ENCODE peak calls at places on chromosome 18, in four cellular contexts. One of them, this sample, is unnamed.

GRCh38 chr18:28794459-28795245 is 617.7 kb upstream of the CDH2 start:
- DNase-seq in K562: no peak
- DNase-seq in GM12878: no peak
- DNase-seq in H1: no peak
- DNase-seq in this sample: no peak

GRCh38 chr18:59140287-59140885 is 702 bp downstream of the SEC11C start:
- DNase-seq in K562: peak; percentile 26
- DNase-seq in GM12878: no peak
- DNase-seq in H1: no peak
- DNase-seq in this sample: peak; percentile 32

GRCh38 chr18:78892201-78892600 is 87.4 kb upstream of the SALL3 start:
- DNase-seq in K562: no peak
- DNase-seq in GM12878: no peak
- DNase-seq in H1: no peak
- DNase-seq in this sample: no peak

GRCh38 chr18:46596119-46596518 is 60.9 kb downstream of the LOXHD1 start:
- DNase-seq in K562: no peak
- DNase-seq in GM12878: no peak
- DNase-seq in H1: no peak
- DNase-seq in this sample: no peak

GRCh38 chr18:70454705-70455322 is 166.0 kb downstream of the SOCS6 start:
- DNase-seq in K562: peak; percentile 48
- DNase-seq in GM12878: no peak
- DNase-seq in H1: no peak
- DNase-seq in this sample: peak; percentile 60

GRCh38 chr18:55479656-55480420 is 108.2 kb downstream of the TCF4 start:
- DNase-seq in K562: no peak
- DNase-seq in GM12878: no peak
- DNase-seq in H1: no peak
- DNase-seq in this sample: no peak

GRCh38 chr18:77223221-77223639 is 26.4 kb upstream of the GALR1 start:
- DNase-seq in K562: no peak
- DNase-seq in GM12878: no peak
- DNase-seq in H1: no peak
- DNase-seq in this sample: no peak

GRCh38 chr18:4318311-4318710 is 136.8 kb downstream of the DLGAP1 start:
- DNase-seq in K562: no peak
- DNase-seq in GM12878: no peak
- DNase-seq in H1: no peak
- DNase-seq in this sample: no peak

GRCh38 chr18:53567935-53568574 is 656.4 kb downstream of the MBD2 start:
- DNase-seq in K562: no peak
- DNase-seq in GM12878: no peak
- DNase-seq in H1: peak; percentile 45
- DNase-seq in this sample: peak; percentile 29

GRCh38 chr18:52069201-52069600 is 270.8 kb upstream of the DCC start:
- DNase-seq in K562: no peak
- DNase-seq in GM12878: no peak
- DNase-seq in H1: no peak
- DNase-seq in this sample: no peak

GRCh38 chr18:55102508-55102907 is 143.2 kb upstream of the CCDC68 start:
- DNase-seq in K562: no peak
- DNase-seq in GM12878: no peak
- DNase-seq in H1: no peak
- DNase-seq in this sample: no peak

GRCh38 chr18:58640428-58640805 is 11.5 kb upstream of the ALPK2 start:
- DNase-seq in K562: no peak
- DNase-seq in GM12878: no peak
- DNase-seq in H1: no peak
- DNase-seq in this sample: no peak

GRCh38 chr18:6624729-6625308 is 104.7 kb upstream of the ARHGAP28 start:
- DNase-seq in K562: no peak
- DNase-seq in GM12878: no peak
- DNase-seq in H1: no peak
- DNase-seq in this sample: no peak

DNA sequence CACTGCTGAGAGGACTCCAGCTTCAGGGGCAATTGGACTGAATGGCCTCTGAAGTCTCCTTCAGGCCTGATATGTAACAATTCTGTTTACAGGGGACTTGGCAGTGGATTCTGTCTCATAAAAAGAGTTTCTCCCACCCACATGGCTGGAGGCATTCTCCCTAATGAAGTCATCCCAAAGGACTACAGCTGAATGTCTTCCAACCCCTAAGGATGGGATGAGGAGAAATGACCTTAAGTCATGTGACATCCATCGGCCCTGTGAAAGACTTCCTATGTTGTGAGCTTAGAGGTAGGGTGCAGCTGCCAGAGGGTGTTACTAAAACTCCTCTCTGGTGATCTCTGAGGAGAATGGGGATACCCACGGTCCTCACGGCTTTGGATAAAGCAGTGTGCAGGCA is 27.0 kb upstream of the SLC14A2 start:
- DNase-seq in K562: no peak
- DNase-seq in GM12878: no peak
- DNase-seq in H1: no peak
- DNase-seq in this sample: no peak
- H3K4me2 ChIP-seq in K562: no peak overlapping the region
- H3K4me2 ChIP-seq in GM12878: no peak overlapping the region
- H3K4me2 ChIP-seq in H1: no peak overlapping the region
- H3K4me2 ChIP-seq in this sample: no peak overlapping the region

GRCh38 chr18:66138642-66139041 is 387.8 kb downstream of the CDH7 start:
- DNase-seq in K562: no peak
- DNase-seq in GM12878: no peak
- DNase-seq in H1: no peak
- DNase-seq in this sample: no peak

GRCh38 chr18:66141716-66142115 is 390.9 kb downstream of the CDH7 start:
- DNase-seq in K562: no peak
- DNase-seq in GM12878: no peak
- DNase-seq in H1: no peak
- DNase-seq in this sample: no peak

DNA sequence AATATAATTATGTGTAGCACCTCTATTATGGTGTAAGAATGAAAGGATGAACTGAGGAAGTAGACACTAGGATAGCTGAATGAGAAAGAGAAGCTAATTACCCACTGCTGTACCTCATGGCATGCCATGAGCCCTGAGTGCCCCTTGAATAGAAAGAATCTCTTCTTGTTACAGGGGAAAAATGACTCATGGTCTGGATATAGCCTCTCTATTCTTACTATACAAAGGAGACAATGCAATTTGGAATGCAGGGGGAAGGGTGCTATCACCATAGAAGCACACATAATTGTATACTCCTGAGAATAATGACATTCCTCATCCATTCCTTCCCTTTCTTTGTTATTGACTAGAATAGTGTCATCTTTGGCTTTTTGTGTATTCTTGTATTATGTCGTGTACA is 385.2 kb downstream of the CDH7 start:
- DNase-seq in K562: no peak
- DNase-seq in GM12878: no peak
- DNase-seq in H1: no peak
- DNase-seq in this sample: no peak
- TF ChIP-seq GABPA in K562: no peak
- TF ChIP-seq GABPA in GM12878: no peak
- TF ChIP-seq GABPA in H1: no peak
- TF ChIP-seq GABPA in this sample: no peak

DNA sequence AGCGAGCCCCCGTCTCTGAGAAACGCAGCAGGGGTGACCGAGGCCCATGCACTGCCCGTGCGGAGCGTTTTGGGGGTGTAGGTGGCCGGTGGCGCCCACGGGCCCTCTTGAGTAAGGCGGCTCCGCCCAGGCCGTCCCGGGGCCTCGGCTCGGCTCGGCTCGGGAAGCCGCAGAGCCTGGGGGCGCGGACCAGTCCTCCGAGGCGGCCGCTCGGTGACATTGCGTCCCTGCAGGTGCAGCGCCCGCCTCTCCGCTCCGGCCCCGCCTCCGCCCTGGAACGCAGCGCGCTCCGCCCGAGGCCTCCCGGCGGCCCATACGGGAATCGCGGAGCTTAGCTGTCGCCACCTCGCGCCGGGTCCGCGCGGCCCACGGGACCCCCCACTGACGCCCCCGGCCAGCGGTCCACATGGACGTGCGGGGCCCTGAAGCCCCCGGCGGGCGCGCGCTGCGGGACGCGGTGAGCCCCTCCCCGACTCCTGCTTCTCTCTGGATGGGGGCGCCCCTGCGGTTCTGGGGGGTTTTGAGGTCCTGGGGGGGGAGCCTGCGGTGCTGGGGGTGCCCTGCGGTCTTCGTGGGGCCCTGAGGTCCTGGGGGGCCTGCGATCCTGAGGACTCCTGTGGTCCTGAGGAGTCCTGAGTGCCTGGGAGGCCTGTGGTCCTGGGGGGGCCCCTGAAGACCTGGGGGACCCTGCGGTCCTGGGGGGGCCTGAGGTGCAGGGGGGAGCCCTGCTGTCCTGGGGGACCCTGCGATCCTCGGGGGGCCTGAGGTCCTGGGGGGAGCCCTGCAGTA is at the start of gene HSBP1L1:
- DNase-seq in K562: no peak
- DNase-seq in GM12878: no peak
- DNase-seq in H1: peak; percentile 84
- DNase-seq in this sample: peak; percentile 65
- TF ChIP-seq HDAC2 in K562: no peak
- TF ChIP-seq HDAC2 in GM12878: no peak
- TF ChIP-seq HDAC2 in H1: no peak
- TF ChIP-seq HDAC2 in this sample: no peak

GRCh38 chr18:31943895-31944816 is 1.2 kb upstream of the TRAPPC8 start:
- DNase-seq in K562: peak; percentile 20
- DNase-seq in GM12878: no peak
- DNase-seq in H1: no peak
- DNase-seq in this sample: no peak
- H3K4me2 ChIP-seq in K562: peak overlapping the region; percentile 100
- H3K4me2 ChIP-seq in GM12878: peak overlapping the region; percentile 98
- H3K4me2 ChIP-seq in H1: peak overlapping the region; percentile 98
- H3K4me2 ChIP-seq in this sample: peak overlapping the region; percentile 99